ENCODE peak calls at places on chromosomes 4 and X, in ten cellular contexts. D is upper lobe of right lung, J is small intestine, K is thyroid gland, F is aorta, P is fibroblast of lung, S is body of pancreas, I is psoas muscle, R is HCT116, X is vagina. Q is an unnamed sample.
A peak's percentile ranks its signal among the peaks of the same experiment; 100 is the strongest.

GRCh38 chrX:34586936-34587335 is 70.1 kb downstream of the TMEM47 start:
- DNase-seq in D (no peak), J (no peak), K (no peak), F (no peak), P (no peak), S (no peak), I (no peak), R (no peak), X (no peak), Q (no peak)

GRCh38 chr4:53116959-53117358 is 248.9 kb downstream of the SCFD2 start:
- DNase-seq in D (no peak), J (no peak), K (no peak), F (no peak), P (peak; percentile 62), S (no peak), I (no peak), R (no peak), X (no peak), Q (no peak)

GRCh38 chr4:142356118-142356759 is 489.9 kb downstream of the INPP4B start:
- DNase-seq in D (no peak), J (no peak), K (no peak), F (no peak), P (no peak), S (no peak), I (no peak), R (no peak), X (no peak), Q (no peak)

GRCh38 chr4:81470456-81471327 is 1.0 kb downstream of the RASGEF1B start:
- DNase-seq in D (peak; percentile 75), J (peak; percentile 56), K (peak; percentile 49), F (peak; percentile 79), P (no peak), S (peak; percentile 42), I (peak; percentile 67), R (no peak), X (no peak), Q (peak; percentile 51)

GRCh38 chrX:19810370-19810769 is 77.0 kb downstream of the SH3KBP1 start:
- DNase-seq in D (no peak), J (no peak), K (no peak), F (no peak), P (no peak), S (no peak), I (no peak), R (no peak), X (no peak), Q (no peak)

GRCh38 chr4:120001850-120002249 is 64.8 kb downstream of the MAD2L1 start:
- DNase-seq in D (no peak), J (no peak), K (no peak), F (no peak), P (no peak), S (no peak), I (no peak), R (no peak), X (no peak), Q (no peak)

GRCh38 chr4:41133619-41134018 is 80.7 kb downstream of the APBB2 start:
- DNase-seq in D (no peak), J (no peak), K (peak; percentile 24), F (no peak), P (peak; percentile 54), S (no peak), I (no peak), R (no peak), X (no peak), Q (no peak)

GRCh38 chrX:107574054-107574683 is 54.1 kb upstream of the PRPS1 start:
- DNase-seq in D (no peak), J (no peak), K (no peak), F (no peak), P (peak; percentile 76), S (peak; percentile 29), I (no peak), R (no peak), X (no peak), Q (no peak)

GRCh38 chr4:171876636-171877035 is 63.4 kb downstream of the GALNTL6 start:
- DNase-seq in D (no peak), J (no peak), K (no peak), F (no peak), P (no peak), S (no peak), I (no peak), R (no peak), X (no peak), Q (no peak)

GRCh38 chr4:42638993-42639392 is 17.9 kb downstream of the ATP8A1 start:
- DNase-seq in D (no peak), J (no peak), K (no peak), F (no peak), P (no peak), S (no peak), I (no peak), R (no peak), X (no peak), Q (no peak)

GRCh38 chr4:87309625-87310024 is 13.1 kb downstream of the HSD17B13 start:
- DNase-seq in D (no peak), J (no peak), K (no peak), F (no peak), P (no peak), S (no peak), I (no peak), R (no peak), X (no peak), Q (no peak)

DNA sequence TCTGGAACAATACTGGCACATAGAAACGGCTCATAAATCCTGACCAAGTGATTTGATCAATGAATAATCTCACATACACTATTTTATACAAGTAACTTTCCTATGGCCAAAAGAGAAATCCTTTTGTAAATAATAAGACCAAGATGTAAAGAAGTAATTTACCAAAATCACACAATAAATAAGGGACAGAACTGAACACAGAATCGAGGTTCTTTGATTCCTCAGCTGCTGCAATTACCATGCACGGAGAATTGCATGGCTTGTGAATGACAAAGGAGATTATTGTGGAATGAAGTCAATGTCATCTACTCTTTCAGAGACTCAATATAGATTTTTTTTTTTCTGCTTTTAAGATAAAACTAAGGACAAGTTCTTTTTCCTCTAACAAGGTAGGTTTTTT is 576.7 kb upstream of the SMIM31 start:
- DNase-seq in D (no peak), J (no peak), K (no peak), F (no peak), P (no peak), S (no peak), I (no peak), R (no peak), X (no peak), Q (no peak)
- H3K27ac ChIP-seq in D (no peak overlapping the region), J (no peak overlapping the region), K (no peak overlapping the region), F (no peak overlapping the region), P (no peak overlapping the region), S (no peak overlapping the region), I (no peak overlapping the region), R (no peak overlapping the region), X (no peak overlapping the region), Q (no peak overlapping the region)

GRCh38 chr4:6295495-6295894 is 25.8 kb downstream of the WFS1 start:
- DNase-seq in D (no peak), J (no peak), K (no peak), F (no peak), P (no peak), S (no peak), I (no peak), R (no peak), X (no peak), Q (no peak)

GRCh38 chr4:6298035-6298434 is 28.4 kb downstream of the WFS1 start:
- DNase-seq in D (no peak), J (no peak), K (no peak), F (no peak), P (no peak), S (no peak), I (no peak), R (no peak), X (no peak), Q (no peak)

GRCh38 chr4:6296026-6296425 is 26.4 kb downstream of the WFS1 start:
- DNase-seq in D (no peak), J (no peak), K (no peak), F (no peak), P (no peak), S (no peak), I (no peak), R (no peak), X (no peak), Q (no peak)

GRCh38 chr4:6298852-6299251 is 29.2 kb downstream of the WFS1 start:
- DNase-seq in D (no peak), J (no peak), K (no peak), F (no peak), P (no peak), S (no peak), I (no peak), R (no peak), X (no peak), Q (no peak)

GRCh38 chr4:6297266-6297815 is 27.7 kb downstream of the WFS1 start:
- DNase-seq in D (no peak), J (no peak), K (no peak), F (no peak), P (no peak), S (no peak), I (no peak), R (no peak), X (no peak), Q (no peak)
- H3K27ac ChIP-seq in D (no peak overlapping the region), J (no peak overlapping the region), K (no peak overlapping the region), F (no peak overlapping the region), P (no peak overlapping the region), S (no peak overlapping the region), I (no peak overlapping the region), R (no peak overlapping the region), X (no peak overlapping the region), Q (no peak overlapping the region)

GRCh38 chr4:158314756-158315487 is 104.6 kb downstream of the TMEM144 start:
- DNase-seq in D (no peak), J (no peak), K (no peak), F (no peak), P (peak; percentile 97), S (no peak), I (no peak), R (no peak), X (no peak), Q (no peak)

GRCh38 chr4:158322119-158322518 is 111.8 kb downstream of the TMEM144 start:
- DNase-seq in D (no peak), J (peak; percentile 34), K (no peak), F (no peak), P (no peak), S (no peak), I (no peak), R (no peak), X (no peak), Q (no peak)

GRCh38 chr4:158316264-158316663 is 106.0 kb downstream of the TMEM144 start:
- DNase-seq in D (no peak), J (no peak), K (no peak), F (no peak), P (peak; percentile 69), S (no peak), I (no peak), R (no peak), X (no peak), Q (no peak)

GRCh38 chr4:158315706-158316105 is 105.4 kb downstream of the TMEM144 start:
- DNase-seq in D (no peak), J (no peak), K (no peak), F (no peak), P (peak; percentile 90), S (no peak), I (no peak), R (no peak), X (no peak), Q (no peak)

GRCh38 chr4:158319880-158320279 is 109.6 kb downstream of the TMEM144 start:
- DNase-seq in D (no peak), J (no peak), K (no peak), F (no peak), P (no peak), S (no peak), I (no peak), R (no peak), X (no peak), Q (no peak)
- H3K27ac ChIP-seq in D (no peak overlapping the region), J (no peak overlapping the region), K (no peak overlapping the region), F (no peak overlapping the region), P (no peak overlapping the region), S (no peak overlapping the region), I (no peak overlapping the region), R (no peak overlapping the region), X (no peak overlapping the region), Q (no peak overlapping the region)

GRCh38 chrX:151184705-151185104 is 8.3 kb downstream of the GPR50 start:
- DNase-seq in D (no peak), J (no peak), K (no peak), F (no peak), P (no peak), S (no peak), I (no peak), R (no peak), X (no peak), Q (no peak)
- H3K27ac ChIP-seq in D (no peak overlapping the region), J (no peak overlapping the region), K (no peak overlapping the region), F (no peak overlapping the region), P (no peak overlapping the region), S (no peak overlapping the region), I (no peak overlapping the region), R (no peak overlapping the region), X (no peak overlapping the region), Q (no peak overlapping the region)